ENCODE peak calls at places on chromosomes 13 and 19, in five cellular contexts. A is IMR-90, O is trophoblast cell, M is neuronal stem cell, N is mesenchymal stem cell. W is an unnamed sample.

GRCh38 chr19:1651061-1651547 is 1.3 kb downstream of the TCF3 start:
- DNase-seq in N (peak; percentile 52), M (peak; percentile 49), O (no peak), A (peak; percentile 16), W (peak; percentile 58)

GRCh38 chr19:30997222-30997621 is 352.0 kb downstream of the TSHZ3 start:
- DNase-seq in N (no peak), A (no peak), O (no peak), M (no peak), W (no peak)

GRCh38 chr13:113981201-113981605 is 7.3 kb upstream of the C13orf46 start:
- DNase-seq in A (no peak), N (no peak), O (no peak), M (no peak), W (no peak)

GRCh38 chr13:50318887-50319286 is 303.6 kb downstream of the KCNRG start:
- DNase-seq in O (no peak), N (no peak), M (no peak), A (no peak), W (peak; percentile 48)

GRCh38 chr13:65725001-65725400 is 1505.1 kb downstream of the PCDH9 start:
- DNase-seq in A (peak; percentile 8), O (no peak), M (no peak), N (no peak), W (no peak)

GRCh38 chr13:113815151-113816058 is 48.5 kb downstream of the GAS6 start:
- DNase-seq in N (peak; percentile 11), A (no peak), M (no peak), O (peak; percentile 13), W (no peak)

GRCh38 chr13:66329988-66330429 is 900.1 kb downstream of the PCDH9 start:
- DNase-seq in N (no peak), M (no peak), A (peak; percentile 37), O (no peak), W (no peak)

GRCh38 chr19:41327499-41328156 is 17.7 kb downstream of the CCDC97 start:
- DNase-seq in O (peak; percentile 76), A (peak; percentile 49), N (no peak), M (no peak), W (no peak)

GRCh38 chr13:22926176-22927007 is 254.4 kb upstream of the SGCG start:
- DNase-seq in O (peak; percentile 26), A (no peak), N (peak; percentile 9), M (no peak), W (peak; percentile 86)

GRCh38 chr19:34598217-34599155 is 78.5 kb downstream of the SCGB2B2 start:
- DNase-seq in M (no peak), N (no peak), O (no peak), A (no peak), W (no peak)

GRCh38 chr19:2478756-2479555 is 3.0 kb downstream of the GADD45B start:
- DNase-seq in A (peak; percentile 76), N (peak; percentile 91), M (no peak), O (peak; percentile 89), W (peak; percentile 93)

GRCh38 chr19:2575734-2576481 is 100.0 kb downstream of the GADD45B start:
- DNase-seq in N (peak; percentile 85), O (peak; percentile 78), M (no peak), A (peak; percentile 69), W (no peak)

GRCh38 chr13:29892149-29892548 is 41.7 kb upstream of the UBL3 start:
- DNase-seq in A (no peak), N (no peak), O (no peak), M (no peak), W (no peak)

GRCh38 chr19:35856546-35857149 is at the start of gene KIRREL2:
- DNase-seq in O (no peak), N (peak; percentile 6), M (peak; percentile 63), A (no peak), W (peak; percentile 48)

GRCh38 chr19:33394006-33394722 is 20.7 kb downstream of the CEBPG start:
- DNase-seq in M (no peak), N (peak; percentile 40), O (peak; percentile 48), A (peak; percentile 69), W (no peak)

GRCh38 chr13:101397742-101398141 is 18.6 kb downstream of the NALCN start:
- DNase-seq in N (peak; percentile 88), O (no peak), M (no peak), A (peak; percentile 92), W (no peak)

GRCh38 chr19:48544856-48545750 is 6.9 kb upstream of the SULT2B1 start:
- DNase-seq in O (no peak), M (no peak), N (no peak), A (no peak), W (peak; percentile 55)
- H3K18ac ChIP-seq in O (no peak overlapping the region), M (peak overlapping the region; percentile 48), N (peak overlapping the region; percentile 7), A (no peak overlapping the region), W (peak overlapping the region; percentile 25)

GRCh38 chr13:40769970-40770369 is 1.0 kb downstream of the MRPS31 start:
- DNase-seq in O (no peak), A (no peak), N (no peak), M (no peak), W (no peak)

GRCh38 chr13:40772765-40773473 is 1.9 kb upstream of the MRPS31 start:
- DNase-seq in O (no peak), N (no peak), A (no peak), M (no peak), W (no peak)

GRCh38 chr13:40770934-40771618 is at the start of gene MRPS31:
- DNase-seq in A (peak; percentile 91), M (peak; percentile 91), N (peak; percentile 95), O (peak; percentile 98), W (peak; percentile 98)

GRCh38 chr13:40774672-40775071 is 3.7 kb upstream of the MRPS31 start:
- DNase-seq in O (no peak), A (no peak), M (no peak), N (no peak), W (no peak)

GRCh38 chr13:40770609-40770933 is 419 bp downstream of the MRPS31 start:
- DNase-seq in M (no peak), A (no peak), O (no peak), N (no peak), W (no peak)
- H3K18ac ChIP-seq in M (peak overlapping the region; percentile 85), A (no peak overlapping the region), O (no peak overlapping the region), N (peak overlapping the region; percentile 81), W (no peak overlapping the region)

DNA sequence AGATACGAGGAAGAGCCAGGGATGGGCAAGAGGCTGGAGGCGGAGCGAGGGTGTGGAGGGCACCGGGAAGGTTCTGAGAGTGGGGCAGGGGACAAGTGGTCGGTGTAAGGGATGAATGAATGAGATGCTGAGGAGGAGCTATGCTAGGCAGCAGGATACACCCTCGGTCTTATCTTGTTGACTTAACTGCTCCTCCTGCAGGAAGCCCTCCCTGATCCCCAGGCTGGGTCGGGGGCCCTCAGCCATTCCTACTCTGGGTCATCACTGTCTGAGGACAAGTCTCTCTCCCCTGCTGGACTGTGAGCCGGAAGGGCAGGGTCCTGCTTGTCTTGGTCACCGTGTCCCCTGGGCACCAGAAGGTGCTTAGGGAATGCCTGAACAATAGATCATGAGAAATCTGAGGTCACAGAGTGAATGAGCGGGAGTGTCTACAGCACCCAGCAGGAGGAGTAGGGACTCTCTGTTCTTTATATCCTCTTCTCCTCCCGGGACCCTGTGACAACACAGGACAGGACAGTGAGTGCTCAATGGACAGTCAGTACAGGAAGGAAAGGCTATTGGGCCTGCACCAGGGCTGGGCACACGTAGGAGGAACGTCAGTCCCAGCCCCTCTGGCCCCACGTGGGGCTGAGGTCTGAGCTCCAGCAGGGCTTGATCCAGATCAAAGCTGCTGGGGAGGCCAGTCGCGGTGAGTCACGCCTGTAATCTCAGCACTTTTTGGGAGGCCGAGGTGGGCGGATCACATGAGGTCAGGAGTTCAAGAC is 6.5 kb downstream of the NKPD1 start:
- DNase-seq in A (peak; percentile 86), M (no peak), N (peak; percentile 83), O (peak; percentile 28), W (peak; percentile 42)
- H3K18ac ChIP-seq in A (no peak overlapping the region), M (peak overlapping the region; percentile 96), N (peak overlapping the region; percentile 67), O (no peak overlapping the region), W (no peak overlapping the region)

GRCh38 chr13:73893833-73894232 is 240.4 kb downstream of the KLF12 start:
- DNase-seq in A (no peak), M (no peak), O (no peak), N (no peak), W (peak; percentile 29)

GRCh38 chr13:73894995-73895571 is 239.1 kb downstream of the KLF12 start:
- DNase-seq in M (no peak), N (no peak), A (no peak), O (no peak), W (no peak)

GRCh38 chr13:73891805-73892204 is 242.4 kb downstream of the KLF12 start:
- DNase-seq in M (no peak), A (no peak), N (no peak), O (no peak), W (no peak)
- H3K18ac ChIP-seq in M (no peak overlapping the region), A (no peak overlapping the region), N (no peak overlapping the region), O (no peak overlapping the region), W (no peak overlapping the region)

DNA sequence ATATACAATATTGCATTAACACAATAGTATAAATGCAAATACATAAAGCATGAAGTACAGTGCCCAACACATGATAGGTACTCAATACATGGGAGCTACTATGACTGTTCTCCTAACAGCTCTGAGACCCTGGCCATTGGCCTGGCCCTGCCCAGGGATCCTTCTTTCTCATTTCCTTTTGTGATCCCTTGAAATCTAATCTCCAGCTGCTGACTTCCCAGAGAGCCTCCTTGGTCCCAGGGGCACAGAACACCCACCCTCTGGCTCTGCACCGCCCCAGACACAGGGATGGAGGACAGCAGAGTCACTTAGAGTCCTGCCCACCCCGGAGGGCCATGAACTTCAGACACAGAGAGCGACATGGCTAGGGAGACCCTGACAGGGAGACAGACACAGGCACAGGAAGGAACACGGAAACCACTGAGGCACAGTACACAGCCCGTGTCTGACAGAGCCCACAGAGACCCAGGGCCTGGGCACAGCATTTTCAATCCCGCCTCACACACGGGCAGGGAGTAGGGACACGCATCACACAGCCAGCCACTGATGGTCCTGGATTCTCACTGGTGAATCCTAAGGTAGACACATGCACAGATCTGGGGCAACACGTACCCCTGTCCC is 4.2 kb upstream of the SYCN start:
- DNase-seq in O (no peak), A (no peak), N (no peak), M (no peak), W (no peak)
- H3K18ac ChIP-seq in O (no peak overlapping the region), A (no peak overlapping the region), N (no peak overlapping the region), M (peak overlapping the region; percentile 38), W (no peak overlapping the region)

GRCh38 chr19:58557253-58558065 is 952 bp downstream of the UBE2M start:
- DNase-seq in A (no peak), N (no peak), M (no peak), O (no peak), W (no peak)

GRCh38 chr19:58556633-58557252 is 1.7 kb downstream of the UBE2M start:
- DNase-seq in A (no peak), M (no peak), N (no peak), O (no peak), W (no peak)

GRCh38 chr19:58559275-58560006 is 1.0 kb upstream of the UBE2M start:
- DNase-seq in M (peak; percentile 86), A (peak; percentile 89), O (peak; percentile 82), N (peak; percentile 95), W (peak; percentile 96)

GRCh38 chr19:58558623-58559274 is 338 bp upstream of the UBE2M start:
- DNase-seq in O (peak; percentile 100), M (peak; percentile 99), N (peak; percentile 98), A (peak; percentile 98), W (peak; percentile 99)

GRCh38 chr19:58558066-58558622 is at the start of gene UBE2M:
- DNase-seq in O (peak; percentile 59), M (no peak), A (no peak), N (peak; percentile 67), W (peak; percentile 62)
- H3K18ac ChIP-seq in O (peak within 1 kb of the TSS; percentile 100), M (peak within 1 kb of the TSS; percentile 100), A (peak within 1 kb of the TSS; percentile 94), N (peak within 1 kb of the TSS; percentile 100), W (peak within 1 kb of the TSS; percentile 91)

W was measured in mesendoderm.